ENCODE peak calls at places on chromosomes 6 and 20, in six cellular contexts. V is GM23338, I is GM23248, U is PC-3, C is OCI-LY7, Z is neural progenitor cell. P is an unnamed sample.

GRCh38 chr6:33029297-33030184 is 20.1 kb upstream of the HLA-DOA start:
- DNase-seq in V (peak), I (peak), U (no peak), C (peak), Z (no peak), P (no peak)

GRCh38 chr6:155530219-155530834 is 74.7 kb upstream of the NOX3 start:
- DNase-seq in V (peak), I (peak), U (peak), C (peak), Z (peak), P (peak)

GRCh38 chr20:6580486-6580885 is 187.0 kb upstream of the BMP2 start:
- DNase-seq in V (no peak), I (no peak), U (no peak), C (no peak), Z (no peak), P (no peak)

GRCh38 chr6:123323419-123324329 is 313.1 kb downstream of the TRDN start:
- DNase-seq in V (no peak), I (peak), U (no peak), C (no peak), Z (no peak), P (peak)

GRCh38 chr20:51378171-51378928 is 164.2 kb downstream of the NFATC2 start:
- DNase-seq in V (peak), I (no peak), U (no peak), C (no peak), Z (peak), P (no peak)

GRCh38 chr20:2172305-2173175 is 70.9 kb downstream of the STK35 start:
- DNase-seq in V (peak), I (peak), U (peak), C (peak), Z (peak), P (peak)

GRCh38 chr6:108114861-108115597 is 40.5 kb upstream of the OSTM1 start:
- DNase-seq in V (peak), I (peak), U (peak), C (no peak), Z (peak), P (peak)

GRCh38 chr20:47586648-47587306 is 85.1 kb downstream of the NCOA3 start:
- DNase-seq in V (peak), I (no peak), U (no peak), C (no peak), Z (peak), P (no peak)

GRCh38 chr6:36625161-36625919 is 31.2 kb downstream of the SRSF3 start:
- DNase-seq in V (no peak), I (peak), U (peak), C (no peak), Z (peak), P (no peak)

GRCh38 chr20:35462351-35462750 is 7.0 kb downstream of the CEP250 start:
- DNase-seq in V (no peak), I (no peak), U (no peak), C (peak), Z (no peak), P (no peak)

GRCh38 chr20:8050117-8050837 is 30.7 kb upstream of the TMX4 start:
- DNase-seq in V (no peak), I (no peak), U (no peak), C (no peak), Z (no peak), P (no peak)

GRCh38 chr6:36327226-36328009 is 9.3 kb downstream of the BNIP5 start:
- DNase-seq in V (peak), I (no peak), U (no peak), C (no peak), Z (no peak), P (no peak)

GRCh38 chr6:159074120-159074684 is 29.4 kb upstream of the TAGAP start:
- DNase-seq in V (peak), I (peak), U (peak), C (peak), Z (peak), P (peak)

GRCh38 chr6:93165850-93166249 is 253.5 kb downstream of the EPHA7 start:
- DNase-seq in V (no peak), I (no peak), U (no peak), C (peak), Z (no peak), P (no peak)

GRCh38 chr20:434221-434620 is 26.1 kb downstream of the RBCK1 start:
- DNase-seq in V (peak), I (no peak), U (no peak), C (no peak), Z (no peak), P (no peak)

GRCh38 chr6:146913842-146914562 is 290.2 kb upstream of the STXBP5 start:
- DNase-seq in V (peak), I (peak), U (peak), C (no peak), Z (peak), P (peak)

GRCh38 chr6:155381856-155382690 is 67.8 kb upstream of the TFB1M start:
- DNase-seq in V (no peak), I (peak), U (no peak), C (no peak), Z (no peak), P (no peak)

GRCh38 chr20:64136004-64136710 is 28.1 kb upstream of the MYT1 start:
- DNase-seq in V (no peak), I (no peak), U (no peak), C (no peak), Z (no peak), P (no peak)

GRCh38 chr6:112253505-112253841 is 894 bp downstream of the LAMA4 start:
- DNase-seq in V (no peak), I (peak), U (peak), C (no peak), Z (peak), P (no peak)

GRCh38 chr6:40912158-40912946 is 126.7 kb downstream of the UNC5CL start:
- DNase-seq in V (peak), I (peak), U (peak), C (peak), Z (peak), P (peak)

GRCh38 chr6:16154904-16155303 is 26.0 kb downstream of the MYLIP start:
- DNase-seq in V (no peak), I (peak), U (peak), C (no peak), Z (no peak), P (no peak)

DNA sequence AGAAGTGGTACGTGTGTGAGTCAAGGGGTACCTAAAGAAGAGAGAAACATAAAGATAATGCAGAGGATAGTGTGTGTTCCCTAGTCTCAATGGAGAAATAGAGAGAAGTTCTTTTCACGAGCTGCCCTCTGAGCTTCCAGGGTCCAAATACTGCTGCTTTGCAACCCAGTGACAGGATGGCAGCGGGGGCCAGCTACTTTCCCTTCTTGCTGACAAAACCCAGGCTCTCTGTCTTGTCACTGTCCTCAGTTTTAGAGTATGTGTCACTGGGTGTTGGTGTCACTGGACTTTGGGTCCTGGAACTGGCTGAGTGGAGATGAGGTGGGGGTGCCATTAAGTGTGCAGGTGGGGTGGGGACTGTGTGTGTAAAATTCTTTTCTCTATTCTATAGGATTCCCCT is 265.6 kb downstream of the CDC5L start:
- DNase-seq in V (no peak), I (no peak), U (no peak), C (no peak), Z (no peak), P (no peak)
- TF ChIP-seq EZH2phosphoT487 in V (no peak), I (no peak), U (no peak), C (no peak), Z (no peak), P (no peak)

DNA sequence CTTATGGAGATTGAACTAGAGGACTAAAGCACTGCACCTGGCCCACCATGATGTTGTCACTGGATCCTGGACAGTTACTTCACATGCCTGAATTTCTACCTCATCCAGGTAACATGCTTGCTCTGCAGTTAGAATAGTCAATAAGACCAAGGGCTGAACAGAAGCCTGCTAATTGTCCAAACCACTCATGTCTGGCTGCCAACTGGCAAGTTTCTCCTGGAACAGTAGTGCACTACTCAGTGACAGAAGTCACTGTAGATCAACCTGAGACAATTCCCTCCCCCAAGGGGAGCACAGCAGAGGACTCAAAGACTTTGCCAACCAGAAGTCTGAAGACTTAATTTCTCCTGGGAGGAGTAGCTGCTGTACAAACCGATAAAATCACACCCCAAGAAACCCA is 454.6 kb upstream of the MARCKS start:
- DNase-seq in V (no peak), I (no peak), U (no peak), C (no peak), Z (no peak), P (no peak)
- TF ChIP-seq EZH2phosphoT487 in V (no peak), I (no peak), U (no peak), C (no peak), Z (no peak), P (no peak)

GRCh38 chr6:22466665-22467064 is 102.7 kb upstream of the HDGFL1 start:
- DNase-seq in V (peak), I (no peak), U (no peak), C (no peak), Z (peak), P (no peak)
- TF ChIP-seq EZH2phosphoT487 in V (no peak), I (no peak), U (no peak), C (no peak), Z (no peak), P (no peak)

GRCh38 chr6:87078983-87079616 is 15.8 kb downstream of the CGA start:
- DNase-seq in V (peak), I (peak), U (peak), C (peak), Z (peak), P (peak)
- TF ChIP-seq EZH2phosphoT487 in V (no peak), I (no peak), U (no peak), C (no peak), Z (no peak), P (no peak)

DNA sequence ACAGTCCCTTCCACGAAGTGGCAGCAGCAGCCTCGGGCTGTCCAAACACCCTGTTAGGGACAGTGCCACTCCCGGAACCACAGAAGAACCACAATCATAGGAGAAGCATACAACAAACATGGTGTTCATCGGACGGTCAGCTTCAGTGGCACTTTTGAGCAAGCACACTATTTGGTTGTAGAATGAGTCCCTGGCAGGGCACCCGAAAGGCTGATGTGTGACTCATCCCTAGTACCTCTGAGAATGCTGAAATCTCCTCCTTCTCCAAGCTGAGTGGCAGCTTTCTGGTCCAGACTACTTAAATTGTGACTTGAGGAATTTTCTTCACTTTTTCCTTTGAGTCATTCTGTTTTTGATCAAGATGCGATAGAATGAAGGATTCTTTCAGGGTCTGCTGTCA is 282.5 kb downstream of the ESR1 start:
- DNase-seq in V (no peak), I (peak), U (peak), C (no peak), Z (no peak), P (no peak)
- TF ChIP-seq EZH2phosphoT487 in V (no peak), I (no peak), U (no peak), C (no peak), Z (no peak), P (no peak)

GRCh38 chr20:31870703-31871601 is 518 bp downstream of the TTLL9 start:
- DNase-seq in V (peak), I (peak), U (no peak), C (no peak), Z (no peak), P (peak)

GRCh38 chr20:31869942-31870702 is at the start of the genes DUSP15 and TTLL9:
- DNase-seq in V (peak), I (peak), U (no peak), C (no peak), Z (peak), P (peak)

GRCh38 chr20:31867011-31867410 is 3.3 kb downstream of the DUSP15 start:
- DNase-seq in V (no peak), I (no peak), U (no peak), C (no peak), Z (no peak), P (no peak)

GRCh38 chr20:31869673-31869941 is 720 bp downstream of the DUSP15 start:
- DNase-seq in V (no peak), I (no peak), U (no peak), C (no peak), Z (no peak), P (no peak)

GRCh38 chr20:31868853-31869672 is 1.3 kb downstream of the DUSP15 start:
- DNase-seq in V (no peak), I (no peak), U (no peak), C (no peak), Z (no peak), P (no peak)
- TF ChIP-seq EZH2phosphoT487 in V (no peak), I (no peak), U (no peak), C (no peak), Z (no peak), P (no peak)

GRCh38 chr20:39853050-39853449 is 836.0 kb downstream of the MAFB start:
- DNase-seq in V (peak), I (no peak), U (no peak), C (no peak), Z (peak), P (no peak)

GRCh38 chr20:39855056-39855455 is 834.0 kb downstream of the MAFB start:
- DNase-seq in V (no peak), I (peak), U (no peak), C (no peak), Z (no peak), P (no peak)

GRCh38 chr20:39855799-39856198 is 833.2 kb downstream of the MAFB start:
- DNase-seq in V (no peak), I (peak), U (no peak), C (no peak), Z (no peak), P (no peak)

GRCh38 chr20:39851459-39851858 is 837.6 kb downstream of the MAFB start:
- DNase-seq in V (no peak), I (peak), U (no peak), C (no peak), Z (no peak), P (no peak)

DNA sequence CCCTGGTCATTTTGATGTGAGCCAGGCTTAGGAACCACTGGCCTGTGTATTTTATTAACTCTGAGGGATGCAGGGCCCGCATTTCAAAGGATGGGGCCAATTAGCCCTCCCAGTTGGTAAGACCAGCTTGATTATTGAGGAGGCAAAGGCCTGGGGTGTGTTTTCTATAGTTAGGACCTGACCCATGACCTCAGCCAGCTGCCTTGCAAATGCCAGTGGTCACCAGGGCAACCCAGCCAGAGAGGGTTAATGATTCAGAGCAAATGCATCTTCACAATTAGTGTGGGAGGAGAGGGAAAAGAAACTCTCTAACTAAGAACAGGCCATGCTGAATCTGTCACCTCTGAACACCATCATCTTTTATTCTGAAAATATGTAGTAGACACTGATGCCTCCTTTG is 835.4 kb downstream of the MAFB start:
- DNase-seq in V (peak), I (peak), U (no peak), C (no peak), Z (peak), P (no peak)
- TF ChIP-seq EZH2phosphoT487 in V (no peak), I (no peak), U (no peak), C (no peak), Z (peak), P (no peak)